ENCODE peak calls at places on chromosomes 12 and 14, in six cellular contexts. W is naive thymus-derived CD4-positive, alpha-beta T cell; F is endodermal cell; T is IMR-90; Q is epithelial cell of esophagus; J is heart left ventricle. H is an unnamed sample.

GRCh38 chr12:1593232-1594044 is 943 bp downstream of the FBXL14 start:
- DNase-seq in W (peak), F (peak), T (no peak), Q (peak), J (peak), H (peak)

GRCh38 chr14:62759796-62760195 is 285.5 kb downstream of the KCNH5 start:
- DNase-seq in W (no peak), F (peak), T (no peak), Q (peak), J (no peak), H (no peak)

GRCh38 chr14:52661314-52661713 is 34.0 kb downstream of the ERO1A start:
- DNase-seq in W (no peak), F (no peak), T (no peak), Q (no peak), J (no peak), H (no peak)

GRCh38 chr14:55645845-55646832 is 66.1 kb downstream of the KTN1 start:
- DNase-seq in W (no peak), F (no peak), T (no peak), Q (no peak), J (no peak), H (no peak)

GRCh38 chr12:52185400-52185967 is 6.3 kb downstream of the KRT80 start:
- DNase-seq in W (no peak), F (no peak), T (no peak), Q (no peak), J (no peak), H (no peak)

GRCh38 chr14:32757568-32757967 is 181.1 kb upstream of the NPAS3 start:
- DNase-seq in W (no peak), F (no peak), T (no peak), Q (no peak), J (no peak), H (no peak)

GRCh38 chr14:22472466-22472865 is 116.6 kb downstream of the DAD1 start:
- DNase-seq in W (no peak), F (no peak), T (no peak), Q (no peak), J (no peak), H (no peak)

GRCh38 chr12:38921025-38921677 is 15.8 kb upstream of the CPNE8 start:
- DNase-seq in W (no peak), F (peak), T (no peak), Q (peak), J (peak), H (peak)

GRCh38 chr12:75097003-75097402 is 112.6 kb downstream of the KCNC2 start:
- DNase-seq in W (no peak), F (no peak), T (no peak), Q (no peak), J (no peak), H (no peak)

GRCh38 chr12:13962699-13963098 is 18.7 kb downstream of the GRIN2B start:
- DNase-seq in W (no peak), F (peak), T (no peak), Q (no peak), J (no peak), H (peak)

GRCh38 chr14:68444449-68445168 is 348.3 kb downstream of the ZFP36L1 start:
- DNase-seq in W (no peak), F (no peak), T (peak), Q (no peak), J (peak), H (peak)

GRCh38 chr12:32549675-32550079 is 129.4 kb upstream of the DNM1L start:
- DNase-seq in W (no peak), F (peak), T (peak), Q (no peak), J (no peak), H (no peak)

GRCh38 chr14:72652179-72652578 is 241.7 kb downstream of the DPF3 start:
- DNase-seq in W (no peak), F (no peak), T (peak), Q (no peak), J (no peak), H (no peak)

GRCh38 chr12:68317047-68317667 is 15.0 kb downstream of the MDM1 start:
- DNase-seq in W (peak), F (no peak), T (peak), Q (peak), J (no peak), H (peak)

GRCh38 chr12:122886851-122887816 is 8.8 kb downstream of the VPS37B start:
- DNase-seq in W (no peak), F (peak), T (peak), Q (peak), J (no peak), H (peak)

GRCh38 chr12:130644566-130644965 is 71.5 kb downstream of the RIMBP2 start:
- DNase-seq in W (no peak), F (no peak), T (no peak), Q (no peak), J (no peak), H (no peak)
- H3K4me3 ChIP-seq in W (no peak), F (no peak), T (no peak), Q (no peak), J (no peak), H (no peak)

GRCh38 chr12:44584625-44585024 is 291.5 kb downstream of the NELL2 start:
- DNase-seq in W (no peak), F (no peak), T (no peak), Q (peak), J (no peak), H (no peak)

GRCh38 chr12:44589697-44590096 is 286.4 kb downstream of the NELL2 start:
- DNase-seq in W (no peak), F (no peak), T (no peak), Q (peak), J (no peak), H (no peak)

GRCh38 chr12:44588651-44589050 is 287.5 kb downstream of the NELL2 start:
- DNase-seq in W (no peak), F (no peak), T (no peak), Q (no peak), J (no peak), H (no peak)
- H3K4me3 ChIP-seq in W (no peak), F (no peak), T (no peak), Q (no peak), J (no peak), H (no peak)

GRCh38 chr14:61332658-61333029 is 11.3 kb downstream of the PRKCH start:
- DNase-seq in W (no peak), F (no peak), T (no peak), Q (no peak), J (no peak), H (no peak)
- H3K4me3 ChIP-seq in W (peak), F (no peak), T (no peak), Q (no peak), J (no peak), H (no peak)

GRCh38 chr14:71135496-71135895 is 228.2 kb downstream of the PCNX1 start:
- DNase-seq in W (no peak), F (peak), T (no peak), Q (no peak), J (no peak), H (no peak)

GRCh38 chr14:71133296-71133695 is 226.0 kb downstream of the PCNX1 start:
- DNase-seq in W (no peak), F (peak), T (no peak), Q (no peak), J (no peak), H (no peak)

GRCh38 chr14:71136386-71137060 is 229.3 kb downstream of the PCNX1 start:
- DNase-seq in W (no peak), F (no peak), T (no peak), Q (no peak), J (no peak), H (no peak)

GRCh38 chr14:71135911-71136310 is 228.7 kb downstream of the PCNX1 start:
- DNase-seq in W (no peak), F (peak), T (no peak), Q (no peak), J (no peak), H (no peak)

GRCh38 chr14:71130491-71131179 is 223.4 kb downstream of the PCNX1 start:
- DNase-seq in W (no peak), F (peak), T (peak), Q (peak), J (no peak), H (no peak)
- H3K4me3 ChIP-seq in W (no peak), F (no peak), T (peak), Q (no peak), J (no peak), H (no peak)

DNA sequence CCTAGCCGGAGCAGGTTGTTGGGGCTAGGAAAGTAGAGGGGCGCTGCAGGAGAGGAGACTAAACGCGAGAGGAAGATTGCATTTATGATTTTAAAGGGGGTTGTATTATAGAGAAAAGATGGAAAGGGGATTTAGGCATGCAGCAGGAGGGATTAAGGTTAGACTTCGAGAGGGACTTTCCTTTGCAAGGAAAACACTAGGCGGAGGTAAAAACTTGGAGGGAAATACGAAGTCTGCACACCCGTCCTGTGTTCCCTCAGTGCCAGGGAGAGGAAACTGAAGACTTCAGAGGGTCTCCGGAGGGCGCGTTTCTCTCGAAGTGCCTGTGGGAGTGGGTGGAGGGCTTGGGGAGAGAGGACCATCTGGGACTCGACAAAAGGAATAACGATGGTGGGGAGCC is 433 bp upstream of the PPP1R1A start:
- DNase-seq in W (no peak), F (no peak), T (no peak), Q (no peak), J (no peak), H (no peak)
- H3K4me3 ChIP-seq in W (no peak), F (peak), T (no peak), Q (no peak), J (peak), H (no peak)

GRCh38 chr12:98745578-98746391 is 100.7 kb downstream of the APAF1 start:
- DNase-seq in W (peak), F (peak), T (peak), Q (peak), J (no peak), H (no peak)
- H3K4me3 ChIP-seq in W (peak), F (no peak), T (peak), Q (peak), J (peak), H (no peak)